ENCODE peak calls at places on chromosomes 6 and 20, in seven cellular contexts. J is activated naive CD4-positive, alpha-beta T cell; O is pancreas; P is non-pigmented ciliary epithelial cell; B is COR-L47; L is nucleus accumbens; Q is uterus. Y is an unnamed sample.

GRCh38 chr20:8414611-8415274 is 282.7 kb downstream of the PLCB1 start:
- DNase-seq in J (no peak), O (no peak), P (peak), B (peak), L (no peak), Q (no peak), Y (peak)

GRCh38 chr6:73983367-73983766 is 287.4 kb downstream of the CD109 start:
- DNase-seq in J (no peak), O (no peak), P (peak), B (no peak), L (no peak), Q (no peak), Y (no peak)

GRCh38 chr6:14711056-14711703 is 534.7 kb upstream of the JARID2 start:
- DNase-seq in J (no peak), O (no peak), P (peak), B (no peak), L (no peak), Q (no peak), Y (no peak)

GRCh38 chr20:6767536-6768227 is at the start of gene BMP2:
- DNase-seq in J (no peak), O (peak), P (no peak), B (peak), L (peak), Q (peak), Y (peak)

GRCh38 chr6:51213806-51214205 is 395.1 kb downstream of the TFAP2B start:
- DNase-seq in J (no peak), O (no peak), P (no peak), B (no peak), L (no peak), Q (no peak), Y (no peak)

GRCh38 chr6:84764332-84765049 is at the start of gene TBX18:
- DNase-seq in J (no peak), O (peak), P (peak), B (peak), L (no peak), Q (peak), Y (peak)

GRCh38 chr6:134176283-134176975 is 124.0 kb upstream of the SLC2A12 start:
- DNase-seq in J (no peak), O (peak), P (no peak), B (no peak), L (peak), Q (peak), Y (no peak)

GRCh38 chr6:53178837-53179432 is 30.3 kb upstream of the GCM1 start:
- DNase-seq in J (no peak), O (no peak), P (no peak), B (no peak), L (no peak), Q (no peak), Y (no peak)

GRCh38 chr6:79466222-79466834 is 70.9 kb downstream of the LCA5 start:
- DNase-seq in J (no peak), O (no peak), P (no peak), B (peak), L (no peak), Q (no peak), Y (peak)

GRCh38 chr6:39599996-39600395 is 125.2 kb downstream of the KIF6 start:
- DNase-seq in J (no peak), O (no peak), P (no peak), B (no peak), L (no peak), Q (no peak), Y (peak)

GRCh38 chr6:14108571-14109410 is 8.8 kb upstream of the CD83 start:
- DNase-seq in J (no peak), O (no peak), P (no peak), B (no peak), L (no peak), Q (no peak), Y (peak)

GRCh38 chr6:160692369-160692959 is 9.6 kb upstream of the PLG start:
- DNase-seq in J (no peak), O (no peak), P (no peak), B (no peak), L (no peak), Q (no peak), Y (no peak)

GRCh38 chr6:139882234-139882633 is 507.8 kb upstream of the CITED2 start:
- DNase-seq in J (no peak), O (no peak), P (no peak), B (no peak), L (no peak), Q (no peak), Y (no peak)

GRCh38 chr6:52102330-52102932 is 15.0 kb upstream of the PKHD1 start:
- DNase-seq in J (no peak), O (no peak), P (no peak), B (no peak), L (no peak), Q (no peak), Y (no peak)

GRCh38 chr6:149234051-149234962 is 83.2 kb upstream of the TAB2 start:
- DNase-seq in J (no peak), O (no peak), P (peak), B (no peak), L (no peak), Q (no peak), Y (no peak)

GRCh38 chr20:50283922-50284810 is 93.5 kb downstream of the CEBPB start:
- DNase-seq in J (no peak), O (no peak), P (no peak), B (no peak), L (no peak), Q (no peak), Y (no peak)

Y was measured in NCI-H1092 treated with DMSO at 0.1 percent for 48 hours.